ENCODE peak calls at places on chromosomes 2 and 18, in ten cellular contexts. A is IMR-90; S is HuH-7.5; T is effector CD4-positive, alpha-beta T cell; M is MM.1S; K is DMS153; Z is iris pigment epithelial cell; D is Right ventricle myocardium superior; H is stimulated activated naive CD8-positive, alpha-beta T cell treated with anti-CD3 and anti-CD28 coated beads, Interleukin-15, Interleukin-2, amounts not matched to agents 100 U/mL and 50 U/mL, for 24 hours; G is stimulated activated naive B cell treated with anti-CD40 and anti-IgM and Interleukin-4, amounts not matched to agents 10 μg/mL and 1 μg/mL and 100 μg/mL, for 72 hours. F is an unnamed sample.

GRCh38 chr18:42508683-42509347 is 553.8 kb downstream of the PIK3C3 start:
- DNase-seq in T (no peak), D (no peak), A (no peak), G (no peak), K (peak; percentile 16), Z (no peak), M (no peak), H (no peak), S (no peak), F (no peak)

GRCh38 chr2:24894750-24895149 is 25.3 kb downstream of the ADCY3 start:
- DNase-seq in M (no peak), S (no peak), G (no peak), A (no peak), T (no peak), Z (no peak), D (no peak), H (no peak), K (no peak), F (no peak)

GRCh38 chr2:225037374-225038075 is 4.7 kb downstream of the DOCK10 start:
- DNase-seq in K (no peak), H (no peak), D (no peak), G (no peak), M (no peak), T (no peak), S (no peak), Z (peak; percentile 71), A (peak; percentile 37), F (no peak)

GRCh38 chr2:12721571-12722444 is 5.1 kb downstream of the TRIB2 start:
- DNase-seq in T (no peak), G (no peak), M (no peak), S (no peak), Z (peak; percentile 76), A (peak; percentile 57), D (no peak), H (no peak), K (no peak), F (peak; percentile 67)

GRCh38 chr18:56168049-56168781 is 470.2 kb downstream of the TXNL1 start:
- DNase-seq in T (no peak), M (no peak), A (peak; percentile 91), K (no peak), H (no peak), G (no peak), Z (peak; percentile 54), S (no peak), D (no peak), F (no peak)

GRCh38 chr2:54704688-54705605 is 18.5 kb upstream of the EML6 start:
- DNase-seq in K (peak; percentile 33), H (no peak), A (peak; percentile 77), G (no peak), T (no peak), Z (peak; percentile 72), M (peak; percentile 64), S (peak; percentile 46), D (no peak), F (no peak)

GRCh38 chr2:165114345-165114943 is 89.4 kb downstream of the SCN3A start:
- DNase-seq in A (peak; percentile 67), Z (peak; percentile 59), S (no peak), G (no peak), M (no peak), T (no peak), K (no peak), H (no peak), D (no peak), F (no peak)

GRCh38 chr18:37282386-37283037 is 283.1 kb downstream of the CELF4 start:
- DNase-seq in A (no peak), T (no peak), S (no peak), Z (no peak), D (no peak), G (no peak), H (no peak), K (no peak), M (no peak), F (no peak)

GRCh38 chr18:32072321-32072720 is 19.4 kb upstream of the RNF138 start:
- DNase-seq in K (no peak), Z (no peak), M (peak; percentile 14), G (no peak), A (no peak), T (no peak), H (no peak), S (no peak), D (no peak), F (no peak)

GRCh38 chr2:152525277-152525838 is 190.4 kb downstream of the FMNL2 start:
- DNase-seq in A (peak; percentile 64), H (no peak), T (no peak), K (peak; percentile 50), Z (peak; percentile 70), M (no peak), D (no peak), G (no peak), S (no peak), F (no peak)

GRCh38 chr18:28768791-28769768 is 592.1 kb upstream of the CDH2 start:
- DNase-seq in T (no peak), M (no peak), D (no peak), H (no peak), K (no peak), Z (no peak), A (peak; percentile 15), S (no peak), G (no peak), F (no peak)

GRCh38 chr2:94956797-94957391 is 68.6 kb upstream of the MAL start:
- DNase-seq in S (no peak), H (peak; percentile 46), D (no peak), T (peak; percentile 32), Z (peak; percentile 20), M (peak; percentile 38), K (no peak), G (no peak), A (peak; percentile 15), F (no peak)

GRCh38 chr2:9235388-9236344 is 29.1 kb downstream of the ASAP2 start:
- DNase-seq in T (no peak), Z (peak; percentile 70), K (no peak), A (peak; percentile 74), G (no peak), M (no peak), H (no peak), S (no peak), D (no peak), F (no peak)

GRCh38 chr2:241773511-241774418 is 2.9 kb upstream of the GAL3ST2 start:
- DNase-seq in M (no peak), H (no peak), A (no peak), D (no peak), S (peak; percentile 13), K (peak; percentile 81), T (no peak), G (no peak), Z (no peak), F (no peak)

GRCh38 chr2:178233428-178233827 is 39.1 kb downstream of the OSBPL6 start:
- DNase-seq in S (no peak), T (no peak), G (no peak), H (no peak), K (no peak), D (no peak), A (peak; percentile 70), Z (peak; percentile 35), M (no peak), F (no peak)

GRCh38 chr2:238900511-238900910 is 52.6 kb downstream of the TWIST2 start:
- DNase-seq in T (no peak), M (no peak), S (no peak), A (peak; percentile 18), H (no peak), G (no peak), D (no peak), K (no peak), Z (peak; percentile 20), F (no peak)

GRCh38 chr2:88684519-88684918 is 7.0 kb upstream of the RPIA start:
- DNase-seq in S (no peak), K (no peak), M (no peak), A (no peak), D (no peak), T (no peak), G (no peak), Z (no peak), H (no peak), F (no peak)

GRCh38 chr18:22363867-22364463 is 53.8 kb downstream of the CTAGE1 start:
- DNase-seq in Z (peak; percentile 31), H (no peak), A (peak; percentile 29), K (no peak), G (no peak), S (no peak), D (no peak), M (no peak), T (no peak), F (no peak)

GRCh38 chr2:70724366-70724765 is 43.6 kb downstream of the ADD2 start:
- DNase-seq in H (no peak), K (no peak), G (no peak), D (no peak), M (no peak), Z (no peak), S (no peak), T (no peak), A (no peak), F (no peak)

GRCh38 chr2:200966770-200967169 is 3.3 kb upstream of the ORC2 start:
- DNase-seq in S (no peak), D (no peak), G (no peak), K (no peak), H (no peak), Z (peak; percentile 88), M (no peak), T (no peak), A (peak; percentile 83), F (no peak)

GRCh38 chr2:7913956-7914355 is 767.9 kb upstream of the ID2 start:
- DNase-seq in G (no peak), D (no peak), S (no peak), A (no peak), T (no peak), H (no peak), Z (no peak), K (no peak), M (no peak), F (no peak)

GRCh38 chr2:174914894-174915760 is 90.1 kb downstream of the CHN1 start:
- DNase-seq in G (no peak), K (peak; percentile 22), M (no peak), S (no peak), A (no peak), Z (no peak), H (no peak), T (no peak), D (peak; percentile 73), F (no peak)

GRCh38 chr18:40293311-40293710 is 1661.7 kb upstream of the PIK3C3 start:
- DNase-seq in D (no peak), H (no peak), K (no peak), S (no peak), G (no peak), T (no peak), A (no peak), Z (peak; percentile 30), M (no peak), F (no peak)

GRCh38 chr18:63936932-63937393 is 12.1 kb upstream of the HMSD start:
- DNase-seq in G (no peak), D (no peak), H (no peak), K (no peak), T (no peak), S (no peak), M (no peak), A (no peak), Z (no peak), F (no peak)

GRCh38 chr18:10453885-10454772 is at the start of gene APCDD1:
- DNase-seq in A (no peak), M (no peak), T (no peak), K (no peak), H (peak; percentile 6), Z (no peak), D (peak; percentile 83), G (no peak), S (peak; percentile 61), F (no peak)

GRCh38 chr2:1824202-1824905 is 80.0 kb upstream of the PXDN start:
- DNase-seq in K (no peak), T (no peak), A (no peak), D (no peak), Z (no peak), G (no peak), M (no peak), H (no peak), S (no peak), F (no peak)

GRCh38 chr2:216189410-216189809 is 80.3 kb downstream of the XRCC5 start:
- DNase-seq in H (no peak), M (no peak), S (no peak), T (no peak), G (no peak), K (no peak), D (no peak), A (peak; percentile 40), Z (peak; percentile 51), F (no peak)

GRCh38 chr2:173657996-173658717 is 303.5 kb downstream of the CDCA7 start:
- DNase-seq in Z (peak; percentile 97), D (no peak), M (no peak), T (no peak), H (no peak), S (no peak), A (peak; percentile 97), G (no peak), K (no peak), F (no peak)

F was measured in T-helper 1 cell.